ENCODE peak calls at places on chromosomes 13 and 19, in four cellular contexts. V, H, Z and P are unnamed samples. For H3K9me3, the result is how much of the 10 kb centered on the place peaks cover.

GRCh38 chr13:97798836-97799235 is 154.6 kb upstream of the IPO5 start:
- DNase-seq in V (no peak), H (no peak), Z (no peak), P (no peak)

GRCh38 chr13:107864543-107865460 is 350.5 kb downstream of the LIG4 start:
- DNase-seq in V (no peak), H (no peak), Z (no peak), P (no peak)

GRCh38 chr13:24627090-24627714 is 53.0 kb upstream of the ATP12A start:
- DNase-seq in V (peak), H (no peak), Z (no peak), P (no peak)

GRCh38 chr13:33464345-33464744 is 178.8 kb upstream of the STARD13 start:
- DNase-seq in V (no peak), H (no peak), Z (no peak), P (no peak)

GRCh38 chr13:44197791-44198770 is 175.5 kb upstream of the SERP2 start:
- DNase-seq in V (no peak), H (no peak), Z (no peak), P (no peak)

GRCh38 chr19:2625434-2625833 is 77.1 kb downstream of the GNG7 start:
- DNase-seq in V (no peak), H (no peak), Z (no peak), P (peak)

GRCh38 chr19:38964738-38965137 is 10.8 kb downstream of the FBXO17 start:
- DNase-seq in V (no peak), H (no peak), Z (no peak), P (no peak)

GRCh38 chr19:38265213-38265861 is 964 bp downstream of the SPINT2 start:
- DNase-seq in V (no peak), H (no peak), Z (no peak), P (no peak)

GRCh38 chr13:42946927-42947326 is 45.1 kb downstream of the EPSTI1 start:
- DNase-seq in V (no peak), H (no peak), Z (no peak), P (no peak)

GRCh38 chr13:41470187-41470586 is 12.8 kb downstream of the RGCC start:
- DNase-seq in V (no peak), H (no peak), Z (no peak), P (no peak)

GRCh38 chr13:33761744-33762143 is 56.2 kb upstream of the RFC3 start:
- DNase-seq in V (peak), H (no peak), Z (peak), P (no peak)

GRCh38 chr19:1169921-1170885 is 3.9 kb downstream of the SBNO2 start:
- DNase-seq in V (no peak), H (peak), Z (peak), P (no peak)

GRCh38 chr13:102317593-102317992 is 84.3 kb downstream of the FGF14 start:
- DNase-seq in V (no peak), H (peak), Z (no peak), P (peak)

GRCh38 chr19:19627716-19628498 is at the start of gene LPAR2:
- DNase-seq in V (peak), H (no peak), Z (peak), P (no peak)

GRCh38 chr13:112892759-112893569 is 76.0 kb upstream of the MCF2L start:
- DNase-seq in V (no peak), H (no peak), Z (no peak), P (no peak)

GRCh38 chr13:43307921-43308433 is 284.6 kb downstream of the DNAJC15 start:
- DNase-seq in V (no peak), H (peak), Z (peak), P (peak)

GRCh38 chr13:48844676-48845075 is 131.0 kb upstream of the FNDC3A start:
- DNase-seq in V (no peak), H (no peak), Z (no peak), P (no peak)

GRCh38 chr19:1389033-1389940 is 5.6 kb downstream of the NDUFS7 start:
- DNase-seq in V (no peak), H (no peak), Z (no peak), P (no peak)

GRCh38 chr13:74575729-74576125 is 441.5 kb upstream of the KLF12 start:
- DNase-seq in V (no peak), H (peak), Z (no peak), P (peak)

GRCh38 chr13:50080856-50081105 is 65.5 kb downstream of the KCNRG start:
- DNase-seq in V (no peak), H (no peak), Z (no peak), P (no peak)

GRCh38 chr13:47621931-47622330 is 379.1 kb downstream of the SUCLA2 start:
- DNase-seq in V (no peak), H (no peak), Z (no peak), P (no peak)

GRCh38 chr13:107450931-107451330 is 764.4 kb downstream of the LIG4 start:
- DNase-seq in V (no peak), H (no peak), Z (no peak), P (no peak)

DNA sequence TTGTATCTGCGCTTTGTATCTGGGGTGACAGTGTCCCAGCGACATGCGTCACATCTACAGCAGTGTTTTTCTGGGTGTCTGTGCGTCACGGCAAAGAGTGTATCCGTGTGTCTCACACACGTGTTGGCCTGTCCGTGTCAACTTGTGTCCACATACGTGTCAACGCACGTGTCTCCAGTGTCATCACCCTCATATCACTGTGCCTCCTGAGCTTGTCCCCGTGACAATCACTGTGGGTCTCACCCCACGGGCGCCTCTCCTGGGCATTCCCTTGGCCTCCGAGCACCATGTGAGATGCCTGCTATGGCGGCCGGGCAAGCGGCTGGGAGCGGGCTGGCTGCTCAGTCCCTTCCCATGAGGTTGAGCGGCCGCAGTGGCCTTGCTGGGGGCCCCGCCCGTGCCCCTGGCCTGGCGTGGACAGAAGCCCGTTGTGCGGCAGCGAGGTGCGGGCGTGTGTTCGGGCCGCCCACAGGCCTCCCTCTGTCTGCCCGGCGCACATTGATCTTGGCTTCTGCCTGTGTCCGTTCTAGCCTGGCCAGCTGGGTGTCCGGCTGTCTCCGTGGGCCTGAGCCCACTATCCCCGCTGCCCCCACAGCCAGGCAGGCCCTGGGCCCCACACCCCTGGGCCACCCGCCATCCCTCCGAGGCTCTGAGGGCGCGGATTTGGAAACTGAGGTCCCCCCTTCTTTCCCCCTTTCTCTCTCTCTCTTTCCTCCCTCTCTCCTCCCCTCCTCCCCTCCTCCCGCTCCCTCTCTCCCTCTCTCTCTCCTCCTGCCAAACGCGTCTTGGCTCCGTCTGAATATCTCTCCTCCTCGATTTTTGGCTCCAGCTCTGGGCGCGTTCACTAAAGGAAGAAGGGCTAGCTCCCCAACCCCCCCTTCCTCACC is 6.5 kb downstream of the NFIX start:
- DNase-seq in V (no peak), H (peak), Z (peak), P (peak)
- TF ChIP-seq CTCF in V (no peak), H (no peak), Z (no peak), P (no peak)

DNA sequence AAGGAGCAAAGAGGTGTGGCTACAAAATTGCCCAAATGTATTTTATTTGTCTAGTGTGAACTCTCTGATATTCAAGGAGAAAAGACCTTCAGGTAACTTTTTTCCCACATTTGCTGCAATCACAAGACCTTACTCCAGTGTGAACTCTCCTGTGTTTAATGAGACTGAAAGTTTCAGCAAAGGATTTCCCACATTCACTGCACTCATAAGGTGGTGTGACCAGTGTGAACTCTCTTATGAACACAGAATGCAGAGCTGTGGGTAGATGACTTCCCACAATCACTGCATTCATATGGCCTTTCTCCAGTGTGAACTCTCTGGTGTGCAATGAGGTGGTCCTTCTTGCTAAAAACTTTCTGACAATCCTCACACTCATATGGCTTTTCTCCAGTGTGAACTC is 16.4 kb downstream of the ZNF814 start:
- DNase-seq in V (no peak), H (no peak), Z (no peak), P (no peak)
- H3K9me3 ChIP-seq in V (under half), H (under half), Z (under half), P (under half)

GRCh38 chr19:18291590-18292459 is 10.4 kb upstream of the JUND start:
- DNase-seq in V (no peak), H (peak), Z (peak), P (peak)
- TF ChIP-seq POLR2A in V (peak), H (peak), Z (peak), P (peak)

DNA sequence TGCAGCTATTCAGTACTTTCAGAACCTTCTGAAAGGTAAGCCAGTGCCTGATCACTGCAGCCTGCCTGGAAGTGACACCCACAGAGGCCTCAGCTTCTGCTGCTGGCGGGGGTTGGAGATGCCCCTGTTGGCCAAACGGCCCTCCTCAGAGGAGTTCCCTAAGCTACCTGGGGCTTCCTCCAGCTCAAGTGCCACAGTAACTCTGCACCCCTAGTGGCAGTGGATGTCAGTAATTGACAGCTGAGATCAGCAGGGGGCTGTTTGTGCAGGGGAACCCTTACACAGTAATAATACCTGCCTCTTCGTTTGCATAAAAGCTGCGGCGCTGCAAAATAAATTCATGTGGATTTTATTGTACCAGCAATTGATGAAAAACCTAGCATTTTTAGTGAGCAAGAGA is 28.9 kb downstream of the TDRD12 start:
- DNase-seq in V (no peak), H (no peak), Z (no peak), P (no peak)
- TF ChIP-seq CTCF in V (no peak), H (no peak), Z (no peak), P (no peak)

GRCh38 chr19:56476671-56477428 is at the start of gene ZNF667:
- DNase-seq in V (no peak), H (no peak), Z (peak), P (no peak)
- H3K9me3 ChIP-seq in V (under half), H (under half), Z (under half), P (under half)

GRCh38 chr19:46737275-46737654 is 8.6 kb upstream of the FKRP start:
- DNase-seq in V (no peak), H (no peak), Z (no peak), P (no peak)

GRCh38 chr19:46739290-46739771 is 6.5 kb upstream of the FKRP start:
- DNase-seq in V (no peak), H (peak), Z (no peak), P (peak)

GRCh38 chr19:46741447-46741846 is 4.4 kb upstream of the FKRP start:
- DNase-seq in V (no peak), H (no peak), Z (no peak), P (no peak)

GRCh38 chr19:46736544-46737274 is 9.1 kb upstream of the FKRP start:
- DNase-seq in V (no peak), H (peak), Z (no peak), P (no peak)

GRCh38 chr19:46737761-46738171 is 8.1 kb upstream of the FKRP start:
- DNase-seq in V (no peak), H (no peak), Z (no peak), P (no peak)
- TF ChIP-seq POLR2A in V (no peak), H (no peak), Z (no peak), P (no peak)